ENCODE peak calls at places on chromosomes 13 and 19, in nine cellular contexts. S is ovary, R is body of pancreas, J is A549, O is Peyer's patch, U is gastrocnemius medialis, I is breast epithelium, P is NB4, B is stomach. K is an unnamed sample.

GRCh38 chr13:80562423-80562822 is 221.5 kb upstream of the SPRY2 start:
- DNase-seq in P (no peak), I (no peak), O (no peak), S (no peak), R (no peak), J (no peak), B (no peak), U (no peak), K (no peak)

GRCh38 chr13:99151516-99151915 is 49.1 kb upstream of the UBAC2 start:
- DNase-seq in R (no peak), O (no peak), P (peak), U (no peak), I (no peak), B (no peak), S (no peak), J (peak), K (no peak)

GRCh38 chr13:75479102-75479501 is 2.9 kb downstream of the TBC1D4 start:
- DNase-seq in S (no peak), O (no peak), B (no peak), J (no peak), R (no peak), U (no peak), I (no peak), P (no peak), K (no peak)

GRCh38 chr13:78586706-78587105 is 16.6 kb downstream of the POU4F1 start:
- DNase-seq in R (no peak), I (no peak), O (no peak), J (no peak), S (no peak), U (no peak), B (no peak), P (peak), K (peak)

GRCh38 chr13:46288570-46289259 is 77.0 kb downstream of the LRRC63 start:
- DNase-seq in U (no peak), J (peak), B (no peak), I (no peak), O (no peak), P (peak), S (no peak), R (no peak), K (no peak)

GRCh38 chr13:98787986-98788385 is 35.5 kb upstream of the SLC15A1 start:
- DNase-seq in I (no peak), J (no peak), R (no peak), B (no peak), P (no peak), O (no peak), S (no peak), U (no peak), K (no peak)

GRCh38 chr19:12782424-12783225 is 7.3 kb upstream of the HOOK2 start:
- DNase-seq in P (peak), B (peak), S (peak), J (no peak), U (peak), O (peak), R (peak), I (peak), K (peak)

GRCh38 chr13:89726690-89727435 is 1620.6 kb upstream of the MIR17HG start:
- DNase-seq in S (no peak), B (no peak), J (no peak), O (no peak), R (no peak), P (no peak), U (no peak), I (no peak), K (no peak)

GRCh38 chr19:18684642-18684993 is 1.1 kb downstream of the CRTC1 start:
- DNase-seq in O (no peak), I (no peak), P (no peak), R (no peak), U (no peak), S (no peak), J (no peak), B (no peak), K (no peak)

GRCh38 chr13:41611385-41611784 is 154.0 kb downstream of the RGCC start:
- DNase-seq in S (no peak), O (no peak), J (no peak), B (no peak), R (no peak), I (no peak), U (no peak), P (no peak), K (no peak)

GRCh38 chr13:32309312-32309711 is 5.9 kb downstream of the ZAR1L start:
- DNase-seq in O (no peak), B (no peak), S (no peak), P (peak), J (no peak), R (no peak), U (no peak), I (no peak), K (no peak)

GRCh38 chr19:5205388-5205787 is 135.2 kb downstream of the PTPRS start:
- DNase-seq in J (no peak), S (no peak), I (no peak), O (no peak), U (no peak), B (no peak), R (no peak), P (peak), K (no peak)

GRCh38 chr19:6402834-6403608 is 10.1 kb upstream of the GTF2F1 start:
- DNase-seq in S (no peak), I (no peak), B (no peak), U (no peak), P (no peak), J (no peak), O (peak), R (no peak), K (peak)

GRCh38 chr13:32811297-32811800 is 204.9 kb upstream of the KL start:
- DNase-seq in P (peak), U (no peak), J (no peak), R (no peak), I (no peak), S (no peak), O (no peak), B (no peak), K (no peak)

GRCh38 chr19:41193420-41194156 is 569 bp downstream of the CYP2S1 start:
- DNase-seq in B (no peak), J (peak), P (no peak), O (no peak), R (no peak), U (no peak), I (no peak), S (no peak), K (no peak)

GRCh38 chr13:53015044-53015443 is 13.6 kb upstream of the OLFM4 start:
- DNase-seq in I (no peak), J (no peak), O (peak), S (no peak), P (no peak), R (peak), B (peak), U (no peak), K (no peak)

GRCh38 chr13:30334663-30335386 is 27.5 kb upstream of the KATNAL1 start:
- DNase-seq in J (peak), I (no peak), R (peak), O (no peak), B (no peak), S (no peak), U (no peak), P (peak), K (peak)

GRCh38 chr19:12779162-12779993 is 4.0 kb upstream of the HOOK2 start:
- DNase-seq in B (no peak), P (peak), O (peak), U (peak), S (peak), J (no peak), R (no peak), I (no peak), K (peak)

GRCh38 chr13:27258637-27259377 is 7.4 kb downstream of the RPL21 start:
- DNase-seq in U (no peak), B (no peak), O (no peak), S (no peak), R (no peak), P (no peak), J (no peak), I (no peak), K (no peak)

GRCh38 chr13:111418101-111418500 is 97.7 kb downstream of the TEX29 start:
- DNase-seq in O (no peak), S (no peak), P (no peak), I (no peak), J (no peak), R (no peak), B (no peak), U (no peak), K (no peak)

GRCh38 chr13:27868639-27869435 is 51.0 kb upstream of the PDX1 start:
- DNase-seq in I (no peak), B (no peak), J (no peak), U (no peak), O (no peak), P (peak), S (no peak), R (no peak), K (no peak)

GRCh38 chr13:114087430-114087829 is 45.0 kb downstream of the RASA3 start:
- DNase-seq in R (peak), J (no peak), P (no peak), I (no peak), S (peak), B (peak), O (peak), U (no peak), K (no peak)

GRCh38 chr13:35164324-35164932 is 222.4 kb downstream of the NBEA start:
- DNase-seq in J (peak), U (no peak), P (peak), O (no peak), B (no peak), R (no peak), I (no peak), S (no peak), K (no peak)

GRCh38 chr13:110341445-110342247 is 34.6 kb downstream of the COL4A2 start:
- DNase-seq in P (no peak), S (peak), R (no peak), U (no peak), I (no peak), O (no peak), J (no peak), B (no peak), K (peak)

DNA sequence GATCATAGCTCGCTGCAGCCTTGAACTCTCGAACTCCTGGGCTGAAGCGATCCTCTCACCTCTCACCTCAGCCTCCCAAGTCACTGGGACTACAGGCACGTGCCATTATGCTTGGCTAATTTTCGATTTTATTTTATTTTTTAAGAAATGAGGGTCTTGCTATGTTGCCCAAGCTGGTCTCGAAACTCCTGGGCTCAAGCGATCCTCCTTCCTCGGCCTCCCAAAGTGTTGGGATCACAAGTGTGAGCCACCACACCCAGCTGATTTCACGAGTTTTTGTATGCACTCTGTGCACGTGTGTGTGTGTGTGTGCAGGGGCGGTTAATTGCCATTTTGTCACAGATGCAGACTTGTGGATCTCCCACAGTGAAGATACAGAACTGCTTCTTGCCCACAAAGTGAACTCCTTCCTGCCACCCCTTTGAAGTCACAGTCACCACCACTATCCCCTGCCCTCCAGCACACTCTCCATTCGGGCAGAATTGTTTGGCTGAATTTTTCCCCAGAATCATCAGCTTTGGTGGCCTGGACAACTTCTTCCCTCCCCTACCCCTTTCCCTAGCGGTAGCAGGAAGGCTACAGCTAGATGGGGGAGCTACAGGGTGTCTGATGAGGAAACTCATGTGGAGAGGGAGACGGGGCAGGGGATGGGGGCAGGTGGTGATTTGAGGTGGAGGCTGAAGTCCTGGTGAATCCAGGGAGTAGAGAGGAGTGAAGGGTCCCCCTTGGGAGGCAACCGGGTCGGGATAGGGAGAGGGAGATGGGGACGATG is 59.6 kb downstream of the CELF5 start:
- DNase-seq in R (no peak), B (no peak), O (no peak), I (no peak), P (no peak), U (no peak), J (no peak), S (no peak), K (no peak)
- H3K4me3 ChIP-seq in R (no peak), B (peak), O (no peak), I (peak), P (no peak), U (no peak), J (peak), S (no peak), K (peak)

DNA sequence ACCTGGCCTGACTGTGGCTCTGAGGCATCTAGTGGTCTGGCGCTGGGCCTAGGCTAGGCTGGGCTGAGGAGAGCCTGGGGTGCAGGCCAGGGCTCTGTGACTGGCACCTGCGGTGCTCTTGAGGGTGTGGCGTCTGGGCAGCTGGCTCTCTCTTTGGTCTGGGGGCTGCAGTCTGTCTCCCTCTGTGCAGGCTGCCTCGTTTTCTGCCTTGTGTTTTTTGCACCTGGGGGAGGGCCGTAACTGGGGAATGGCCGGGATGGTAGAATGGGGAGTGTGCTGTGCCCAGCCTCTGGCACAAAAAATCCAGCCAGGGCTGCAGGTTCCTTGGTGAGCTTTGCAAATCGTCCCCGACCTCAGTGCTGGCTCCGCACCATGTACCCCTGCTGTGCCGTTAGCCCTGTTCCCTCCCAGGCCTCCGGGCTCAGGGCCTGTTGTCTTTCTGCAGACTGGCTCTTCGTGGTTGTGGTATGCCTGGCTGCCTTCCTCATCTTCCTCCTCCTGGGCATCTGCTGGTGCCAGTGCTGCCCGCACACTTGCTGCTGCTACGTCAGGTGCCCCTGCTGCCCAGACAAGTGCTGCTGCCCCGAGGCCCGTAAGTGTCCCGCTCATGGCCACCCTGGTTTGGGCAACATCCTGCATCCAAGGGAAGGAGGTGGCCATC is 6.5 kb upstream of the USF2 start:
- DNase-seq in O (peak), S (no peak), B (peak), U (no peak), R (peak), P (no peak), J (no peak), I (peak), K (no peak)
- TF ChIP-seq POLR2A in O (no peak), S (no peak), B (no peak), U (no peak), R (no peak), P (no peak), J (peak), I (no peak), K (no peak)

DNA sequence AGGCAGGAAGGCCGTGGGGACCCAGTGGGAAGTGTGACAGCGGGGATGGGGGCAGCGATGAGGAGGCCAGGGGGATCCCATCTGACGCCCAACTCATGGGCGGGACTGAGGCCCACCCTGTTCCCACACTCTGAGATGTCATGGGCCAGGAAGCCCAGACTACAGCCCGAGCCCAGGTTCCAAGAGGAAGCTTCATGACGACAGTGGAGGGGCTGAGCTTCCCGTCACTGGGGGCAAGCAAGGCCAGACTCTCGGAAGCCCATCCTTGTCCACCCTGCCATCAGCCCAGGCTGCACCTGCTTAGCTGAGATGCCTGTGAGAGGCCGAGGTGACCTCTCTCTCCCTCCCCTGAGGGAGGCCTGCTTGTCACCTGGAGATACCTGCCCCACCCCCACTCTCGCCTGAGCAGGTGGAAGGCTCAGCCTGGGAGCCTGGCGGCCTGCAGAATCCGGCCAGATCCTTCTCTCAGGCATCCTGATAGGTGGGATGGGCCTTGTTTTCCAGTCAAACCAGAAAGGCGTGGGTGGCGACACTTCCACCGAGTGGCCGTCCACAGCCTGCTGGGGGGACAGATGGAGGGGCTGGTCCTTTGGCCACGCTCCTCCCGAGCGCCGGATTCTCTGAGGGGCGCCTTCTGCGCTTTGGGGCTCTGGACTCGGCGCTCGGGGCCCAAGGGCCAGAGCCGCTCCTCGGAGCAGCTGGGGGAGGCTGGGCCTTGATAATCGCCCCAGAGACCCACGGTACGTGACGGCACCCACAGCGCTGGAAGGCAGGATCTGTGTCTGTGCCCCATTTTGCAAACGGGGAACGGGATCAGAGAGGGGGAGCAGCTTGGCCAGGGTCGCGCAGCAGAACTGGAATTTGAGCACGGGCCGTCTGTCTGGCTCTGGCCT is 4.8 kb downstream of the ZBTB7A start:
- DNase-seq in S (peak), B (peak), U (peak), J (no peak), O (peak), P (no peak), R (peak), I (peak), K (no peak)
- H3K4me3 ChIP-seq in S (peak), B (peak), U (peak), J (peak), O (peak), P (no peak), R (no peak), I (peak), K (no peak)

GRCh38 chr19:45156231-45156630 is 4.6 kb downstream of the NKPD1 start:
- DNase-seq in R (no peak), U (no peak), O (no peak), B (no peak), I (no peak), S (no peak), J (no peak), P (no peak), K (no peak)

GRCh38 chr19:45151821-45152503 is 8.8 kb downstream of the NKPD1 start:
- DNase-seq in J (no peak), I (no peak), O (no peak), P (no peak), R (no peak), S (no peak), U (no peak), B (no peak), K (no peak)

GRCh38 chr19:45152504-45153338 is 8.1 kb downstream of the NKPD1 start:
- DNase-seq in R (peak), P (no peak), O (peak), J (no peak), I (peak), B (peak), U (peak), S (peak), K (peak)

GRCh38 chr19:45153339-45154063 is 7.3 kb downstream of the NKPD1 start:
- DNase-seq in R (no peak), P (peak), B (peak), I (no peak), O (no peak), J (no peak), S (peak), U (no peak), K (peak)

DNA sequence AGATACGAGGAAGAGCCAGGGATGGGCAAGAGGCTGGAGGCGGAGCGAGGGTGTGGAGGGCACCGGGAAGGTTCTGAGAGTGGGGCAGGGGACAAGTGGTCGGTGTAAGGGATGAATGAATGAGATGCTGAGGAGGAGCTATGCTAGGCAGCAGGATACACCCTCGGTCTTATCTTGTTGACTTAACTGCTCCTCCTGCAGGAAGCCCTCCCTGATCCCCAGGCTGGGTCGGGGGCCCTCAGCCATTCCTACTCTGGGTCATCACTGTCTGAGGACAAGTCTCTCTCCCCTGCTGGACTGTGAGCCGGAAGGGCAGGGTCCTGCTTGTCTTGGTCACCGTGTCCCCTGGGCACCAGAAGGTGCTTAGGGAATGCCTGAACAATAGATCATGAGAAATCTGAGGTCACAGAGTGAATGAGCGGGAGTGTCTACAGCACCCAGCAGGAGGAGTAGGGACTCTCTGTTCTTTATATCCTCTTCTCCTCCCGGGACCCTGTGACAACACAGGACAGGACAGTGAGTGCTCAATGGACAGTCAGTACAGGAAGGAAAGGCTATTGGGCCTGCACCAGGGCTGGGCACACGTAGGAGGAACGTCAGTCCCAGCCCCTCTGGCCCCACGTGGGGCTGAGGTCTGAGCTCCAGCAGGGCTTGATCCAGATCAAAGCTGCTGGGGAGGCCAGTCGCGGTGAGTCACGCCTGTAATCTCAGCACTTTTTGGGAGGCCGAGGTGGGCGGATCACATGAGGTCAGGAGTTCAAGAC is 6.5 kb downstream of the NKPD1 start:
- DNase-seq in B (no peak), O (no peak), I (no peak), P (peak), S (no peak), U (no peak), R (no peak), J (no peak), K (peak)
- TF ChIP-seq POLR2A in B (no peak), O (no peak), I (no peak), P (no peak), S (no peak), U (no peak), R (no peak), J (no peak), K (no peak)

GRCh38 chr13:95678967-95679366 is 2.0 kb downstream of the DNAJC3 start:
- DNase-seq in U (no peak), J (no peak), P (no peak), S (no peak), R (no peak), B (no peak), O (no peak), I (no peak), K (no peak)
- H3K4me3 ChIP-seq in U (peak), J (no peak), P (peak), S (no peak), R (no peak), B (peak), O (no peak), I (peak), K (no peak)

K was measured in testis.